ENCODE peak calls at places on chromosomes 6 and 20, in four cellular contexts. O, A, V and Y are unnamed samples.

GRCh38 chr6:117483645-117484016 is 1.2 kb downstream of the DCBLD1 start:
- DNase-seq in O (no peak), A (peak), V (no peak), Y (no peak)

GRCh38 chr6:41462980-41463930 is 82.9 kb upstream of the FOXP4 start:
- DNase-seq in O (peak), A (peak), V (peak), Y (peak)

GRCh38 chr6:165679326-165679725 is 16.3 kb upstream of the PDE10A start:
- DNase-seq in O (no peak), A (no peak), V (no peak), Y (no peak)

GRCh38 chr20:58056021-58056591 is 172.3 kb downstream of the ANKRD60 start:
- DNase-seq in O (no peak), A (no peak), V (no peak), Y (no peak)

GRCh38 chr6:25392372-25392771 is 113.2 kb downstream of the CARMIL1 start:
- DNase-seq in O (no peak), A (no peak), V (peak), Y (no peak)

GRCh38 chr20:38866265-38867061 is 59.8 kb upstream of the FAM83D start:
- DNase-seq in O (no peak), A (no peak), V (no peak), Y (no peak)

GRCh38 chr20:58668901-58669286 is 17.8 kb downstream of the STX16 start:
- DNase-seq in O (no peak), A (no peak), V (no peak), Y (no peak)

GRCh38 chr6:44653761-44654218 is 266.3 kb downstream of the CDC5L start:
- DNase-seq in O (no peak), A (no peak), V (no peak), Y (no peak)

GRCh38 chr6:130293800-130294199 is 71.0 kb upstream of the SAMD3 start:
- DNase-seq in O (no peak), A (peak), V (peak), Y (peak)

GRCh38 chr20:57662028-57662312 is 41.7 kb upstream of the ZBP1 start:
- DNase-seq in O (no peak), A (no peak), V (no peak), Y (no peak)

GRCh38 chr6:36701401-36701991 is 3.9 kb downstream of the RAB44 start:
- DNase-seq in O (no peak), A (no peak), V (no peak), Y (peak)

GRCh38 chr6:105726902-105727655 is 324.2 kb upstream of the PREP start:
- DNase-seq in O (no peak), A (peak), V (peak), Y (no peak)

GRCh38 chr6:166007349-166008263 is 160.0 kb downstream of the TBXT start:
- DNase-seq in O (peak), A (no peak), V (peak), Y (no peak)

GRCh38 chr6:149852180-149852579 is 12.0 kb downstream of the LRP11 start:
- DNase-seq in O (no peak), A (peak), V (peak), Y (peak)

GRCh38 chr20:35663813-35664543 is 722 bp downstream of the CPNE1 start:
- DNase-seq in O (peak), A (peak), V (peak), Y (peak)

GRCh38 chr20:50571466-50571865 is 61.3 kb downstream of the PTPN1 start:
- DNase-seq in O (no peak), A (no peak), V (no peak), Y (no peak)

GRCh38 chr6:12957321-12958051 is 240.9 kb downstream of the PHACTR1 start:
- DNase-seq in O (peak), A (peak), V (peak), Y (no peak)

GRCh38 chr6:46490425-46491200 is 636 bp downstream of the RCAN2 start:
- DNase-seq in O (peak), A (no peak), V (no peak), Y (peak)

GRCh38 chr6:133463789-133464188 is 222.6 kb downstream of the EYA4 start:
- DNase-seq in O (no peak), A (no peak), V (no peak), Y (no peak)

GRCh38 chr20:59042151-59042795 is at the start of gene PRELID3B:
- DNase-seq in O (no peak), A (peak), V (peak), Y (peak)

GRCh38 chr6:134317471-134318131 is at the start of gene SGK1:
- DNase-seq in O (peak), A (peak), V (peak), Y (no peak)

GRCh38 chr20:23245553-23246128 is 105.0 kb upstream of the NXT1 start:
- DNase-seq in O (peak), A (peak), V (peak), Y (peak)

DNA sequence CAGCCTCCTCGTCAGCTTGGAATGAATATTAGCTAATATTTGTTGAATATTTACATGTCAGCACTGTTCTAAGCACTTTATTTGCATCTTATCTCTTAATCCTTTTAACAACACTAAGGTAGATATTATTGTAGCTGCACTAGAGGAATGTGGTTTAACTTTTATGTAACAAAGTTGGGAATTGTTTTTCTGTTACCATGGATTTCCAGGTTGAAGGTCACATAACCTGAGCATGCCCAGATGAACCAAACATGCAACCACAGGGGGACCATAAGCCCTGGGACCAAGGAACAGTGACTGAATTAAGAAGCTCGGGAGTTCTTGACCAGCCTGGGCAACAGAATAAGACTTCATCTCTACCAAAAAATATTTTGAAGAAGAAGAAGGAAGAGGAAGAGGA is 29.1 kb upstream of the YWHAB start:
- DNase-seq in O (no peak), A (no peak), V (no peak), Y (no peak)
- H3K4me3 ChIP-seq in O (no peak), A (no peak), V (no peak), Y (no peak)

GRCh38 chr6:116127771-116128493 is 2.0 kb upstream of the COL10A1 start:
- DNase-seq in O (no peak), A (no peak), V (peak), Y (no peak)
- H3K4me3 ChIP-seq in O (no peak), A (no peak), V (no peak), Y (no peak)

GRCh38 chr20:21505161-21505809 is 8.6 kb downstream of the NKX2-2 start:
- DNase-seq in O (peak), A (peak), V (peak), Y (peak)
- H3K4me3 ChIP-seq in O (peak), A (peak), V (peak), Y (peak)

GRCh38 chr6:14047151-14047740 is 70.3 kb upstream of the CD83 start:
- DNase-seq in O (no peak), A (no peak), V (no peak), Y (no peak)

GRCh38 chr6:14048870-14049269 is 68.7 kb upstream of the CD83 start:
- DNase-seq in O (no peak), A (no peak), V (no peak), Y (no peak)

DNA sequence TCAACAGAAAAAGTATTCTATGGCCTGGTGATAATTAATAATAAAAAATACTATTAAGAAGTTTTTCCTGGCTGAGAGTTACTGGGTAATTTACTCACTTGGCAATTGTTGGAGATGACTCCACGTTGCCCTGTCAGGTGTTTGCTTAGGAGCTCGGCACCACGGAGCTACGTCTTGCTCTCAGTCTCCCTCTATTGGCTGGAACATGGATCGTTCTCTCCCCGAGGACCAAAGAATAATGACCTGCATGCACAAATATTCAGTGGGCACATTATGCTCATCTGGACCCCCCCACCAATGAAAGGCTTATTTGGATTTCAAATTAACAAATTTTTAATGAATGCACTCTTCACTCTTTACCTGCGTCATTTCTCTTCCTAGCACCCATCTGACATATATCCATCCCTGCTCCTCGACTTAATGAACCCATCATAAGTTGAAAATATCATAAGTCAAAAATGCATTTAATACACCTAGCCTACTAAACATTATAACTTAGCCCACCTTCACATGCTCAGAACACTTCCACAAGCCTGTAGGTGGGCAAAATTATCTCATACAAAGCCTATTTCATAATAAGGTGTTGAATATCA is 71.0 kb upstream of the CD83 start:
- DNase-seq in O (no peak), A (peak), V (peak), Y (peak)
- H3K4me3 ChIP-seq in O (no peak), A (no peak), V (no peak), Y (no peak)

DNA sequence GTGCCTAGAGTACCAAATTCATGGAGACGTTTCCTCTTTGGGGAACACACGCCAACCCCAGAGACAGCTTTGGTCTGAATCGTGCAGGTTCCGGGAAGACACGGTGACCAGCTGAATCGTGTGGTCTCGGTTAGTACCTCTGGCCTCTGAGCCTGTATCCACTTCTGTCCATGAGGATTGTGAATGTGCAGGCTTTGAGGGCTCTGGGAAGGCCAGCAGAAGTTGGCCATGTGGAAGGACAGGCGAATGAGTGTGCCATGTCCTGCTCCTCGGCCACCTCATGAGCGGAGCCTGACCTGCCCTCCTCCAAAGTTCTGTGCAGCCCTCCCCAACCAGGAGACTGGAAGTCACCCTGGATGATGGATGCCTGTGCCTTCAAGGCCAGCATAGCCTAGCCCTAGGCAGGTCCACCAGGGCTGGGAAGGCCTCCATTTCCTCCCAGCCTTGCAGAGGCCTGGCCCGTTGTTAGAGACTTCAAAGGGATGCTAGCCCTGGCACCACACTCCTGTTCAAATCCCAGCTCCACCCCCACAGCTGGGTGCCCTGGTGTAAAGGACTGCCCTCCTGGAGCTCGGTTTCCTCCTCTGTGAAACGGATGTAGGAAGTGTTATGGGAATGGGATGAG is 1.7 kb upstream of the TMEM74B start:
- DNase-seq in O (no peak), A (no peak), V (no peak), Y (no peak)
- H3K4me3 ChIP-seq in O (no peak), A (no peak), V (no peak), Y (no peak)